ENCODE peak calls at places on chromosomes 2 and 18, in four cellular contexts. W is GM23338, T is BE2C, L is GM12865. Q is an unnamed sample.

GRCh38 chr2:240586919-240587800 is 626 bp downstream of the CAPN10 start:
- DNase-seq in W (peak), T (no peak), L (peak), Q (no peak)

GRCh38 chr2:71992036-71992435 is 155.6 kb downstream of the CYP26B1 start:
- DNase-seq in W (no peak), T (no peak), L (no peak), Q (no peak)

GRCh38 chr18:48680339-48680738 is 141.5 kb downstream of the CTIF start:
- DNase-seq in W (no peak), T (no peak), L (no peak), Q (no peak)

GRCh38 chr2:96835830-96836229 is 8.0 kb downstream of the ANKRD23 start:
- DNase-seq in W (no peak), T (no peak), L (no peak), Q (no peak)

GRCh38 chr2:120108049-120108448 is 95.2 kb downstream of the EPB41L5 start:
- DNase-seq in W (no peak), T (peak), L (no peak), Q (peak)

GRCh38 chr2:172753610-172754009 is 18.0 kb downstream of the RAPGEF4 start:
- DNase-seq in W (no peak), T (no peak), L (no peak), Q (no peak)

GRCh38 chr2:222751238-222751637 is 79.8 kb downstream of the MOGAT1 start:
- DNase-seq in W (no peak), T (no peak), L (peak), Q (no peak)

GRCh38 chr2:53087282-53087882 is 680.2 kb upstream of the CHAC2 start:
- DNase-seq in W (no peak), T (no peak), L (no peak), Q (peak)

GRCh38 chr18:62183578-62184195 is 3.2 kb downstream of the PIGN start:
- DNase-seq in W (peak), T (peak), L (peak), Q (peak)

GRCh38 chr2:128169497-128169896 is 78.5 kb downstream of the UGGT1 start:
- DNase-seq in W (no peak), T (no peak), L (no peak), Q (no peak)

GRCh38 chr18:43312891-43313290 is 35.6 kb upstream of the SYT4 start:
- DNase-seq in W (no peak), T (no peak), L (no peak), Q (no peak)

GRCh38 chr2:161556440-161556839 is 67.8 kb upstream of the SLC4A10 start:
- DNase-seq in W (no peak), T (no peak), L (no peak), Q (no peak)
- TF ChIP-seq CTCF in W (peak), T (no peak), L (no peak), Q (no peak)

DNA sequence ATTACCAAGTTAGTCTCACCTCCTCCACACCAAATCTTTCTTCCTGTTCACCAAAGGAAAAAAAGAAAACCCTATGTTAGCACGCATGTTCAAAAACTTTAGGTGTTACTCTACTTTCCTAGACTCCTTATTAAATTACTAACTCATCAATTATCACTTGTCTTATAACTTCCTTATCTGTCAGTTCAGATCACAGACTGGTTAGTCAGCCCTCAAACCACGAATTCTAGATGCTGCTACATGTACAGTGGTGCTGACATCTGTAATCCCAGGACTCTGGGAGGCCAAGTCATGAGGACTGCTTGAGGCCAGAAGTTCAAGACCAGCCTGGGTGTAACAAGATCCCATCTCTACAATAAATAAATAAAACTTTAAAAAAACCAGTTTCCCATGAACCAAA is 3.5 kb downstream of the YWHAQ start:
- DNase-seq in W (no peak), T (no peak), L (no peak), Q (no peak)
- H3K4me3 ChIP-seq in W (peak), T (no peak), L (no peak), Q (peak)

DNA sequence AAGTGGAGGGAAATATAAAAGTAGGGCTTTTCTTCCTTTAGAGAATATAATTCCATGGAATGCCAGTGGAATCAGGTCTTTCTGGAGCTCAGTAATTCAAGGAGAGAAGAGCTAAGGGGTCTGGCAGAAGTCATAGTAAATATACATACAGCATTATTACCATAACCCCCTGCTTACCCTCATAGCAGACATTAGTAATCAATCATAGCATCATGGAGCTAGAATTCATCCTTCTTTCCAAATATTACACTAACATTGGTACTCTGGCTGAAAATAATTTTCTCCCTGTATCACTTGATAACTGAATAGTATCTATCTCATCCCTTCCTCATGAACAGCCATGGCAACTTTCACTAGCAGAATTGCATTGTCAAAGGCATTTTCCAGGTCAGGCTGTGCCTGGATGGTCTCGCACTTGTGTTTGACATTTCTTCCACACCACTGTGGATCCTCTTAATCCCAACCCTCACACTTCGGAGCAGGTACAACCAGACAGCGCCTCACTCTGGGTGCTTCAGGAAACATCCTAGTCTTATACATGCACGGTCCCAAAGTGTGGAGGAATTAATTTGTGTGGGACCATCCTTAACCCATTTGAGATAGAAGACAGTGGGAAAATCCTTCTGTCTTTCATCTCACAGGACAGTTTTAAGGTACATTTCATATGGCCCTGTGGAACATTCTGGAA is 84.2 kb upstream of the SEC11C start:
- DNase-seq in W (peak), T (no peak), L (no peak), Q (no peak)
- TF ChIP-seq CTCF in W (peak), T (peak), L (no peak), Q (no peak)

DNA sequence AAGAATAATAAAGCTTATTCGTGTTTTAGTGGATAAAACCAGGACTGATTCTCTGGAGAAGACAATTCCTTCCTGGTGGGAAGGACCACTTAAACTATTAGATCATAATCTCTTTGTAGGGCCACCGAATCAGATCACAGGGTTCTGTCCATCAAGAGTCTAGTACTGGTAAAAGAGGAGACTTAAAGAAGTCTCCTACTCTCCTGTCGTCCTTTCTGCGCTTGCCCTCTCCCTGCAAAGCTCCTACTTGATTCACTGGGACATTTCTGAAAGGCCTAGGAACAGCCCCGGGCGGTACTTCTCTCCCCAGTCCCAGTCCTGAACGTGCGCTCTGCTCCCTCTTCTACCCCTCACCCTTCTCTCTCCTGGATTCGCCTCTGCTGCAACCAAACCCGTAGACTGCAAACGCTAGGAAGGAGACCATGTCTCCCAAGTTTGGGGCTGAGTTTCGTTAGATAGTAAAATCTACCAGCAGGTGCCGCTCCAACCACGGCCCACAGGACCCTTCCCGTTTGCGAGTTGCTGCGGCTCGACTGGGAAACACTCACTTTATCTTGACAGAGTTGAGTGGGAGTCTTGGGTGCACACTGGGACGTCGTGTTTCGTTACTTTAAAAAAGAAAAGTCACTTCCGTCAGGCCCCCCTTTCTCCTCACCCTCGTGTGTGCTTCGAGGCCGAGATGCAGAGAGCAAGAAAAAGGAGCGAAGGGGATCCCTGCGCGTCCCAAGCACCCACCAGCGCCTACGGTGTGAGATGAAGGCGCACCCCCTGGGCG is 952 bp downstream of the FIGLA start:
- DNase-seq in W (peak), T (peak), L (peak), Q (peak)
- H3K4me3 ChIP-seq in W (peak), T (no peak), L (no peak), Q (peak)

DNA sequence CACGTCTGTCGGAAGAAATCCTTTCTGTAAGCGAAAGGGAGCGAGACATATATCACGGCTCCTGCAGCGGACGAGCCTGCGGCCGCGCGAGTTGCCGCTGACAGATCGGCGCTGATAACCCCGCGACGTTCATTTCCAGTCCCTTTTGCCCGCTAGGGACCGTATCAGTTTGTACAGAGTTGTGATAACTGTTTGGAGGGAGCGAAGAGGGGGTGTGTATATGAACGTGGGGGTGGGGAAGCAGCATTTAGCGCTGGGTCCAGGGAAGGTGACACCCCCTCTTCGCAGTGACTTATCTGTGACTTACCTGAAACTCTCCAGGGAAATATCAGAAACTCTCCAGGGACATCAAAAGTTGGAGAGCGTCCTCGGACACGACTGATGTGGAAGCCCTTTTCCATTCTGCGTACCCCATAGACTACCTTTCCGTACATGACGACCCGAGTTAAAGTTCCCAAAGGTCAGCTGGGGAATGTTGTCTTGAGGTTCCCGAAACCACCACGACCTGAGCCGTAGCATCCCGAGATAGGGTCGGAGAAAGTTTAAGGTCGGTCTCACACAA is 948 bp upstream of the GATA6 start:
- DNase-seq in W (peak), T (no peak), L (no peak), Q (no peak)
- TF ChIP-seq CTCF in W (no peak), T (no peak), L (no peak), Q (no peak)

DNA sequence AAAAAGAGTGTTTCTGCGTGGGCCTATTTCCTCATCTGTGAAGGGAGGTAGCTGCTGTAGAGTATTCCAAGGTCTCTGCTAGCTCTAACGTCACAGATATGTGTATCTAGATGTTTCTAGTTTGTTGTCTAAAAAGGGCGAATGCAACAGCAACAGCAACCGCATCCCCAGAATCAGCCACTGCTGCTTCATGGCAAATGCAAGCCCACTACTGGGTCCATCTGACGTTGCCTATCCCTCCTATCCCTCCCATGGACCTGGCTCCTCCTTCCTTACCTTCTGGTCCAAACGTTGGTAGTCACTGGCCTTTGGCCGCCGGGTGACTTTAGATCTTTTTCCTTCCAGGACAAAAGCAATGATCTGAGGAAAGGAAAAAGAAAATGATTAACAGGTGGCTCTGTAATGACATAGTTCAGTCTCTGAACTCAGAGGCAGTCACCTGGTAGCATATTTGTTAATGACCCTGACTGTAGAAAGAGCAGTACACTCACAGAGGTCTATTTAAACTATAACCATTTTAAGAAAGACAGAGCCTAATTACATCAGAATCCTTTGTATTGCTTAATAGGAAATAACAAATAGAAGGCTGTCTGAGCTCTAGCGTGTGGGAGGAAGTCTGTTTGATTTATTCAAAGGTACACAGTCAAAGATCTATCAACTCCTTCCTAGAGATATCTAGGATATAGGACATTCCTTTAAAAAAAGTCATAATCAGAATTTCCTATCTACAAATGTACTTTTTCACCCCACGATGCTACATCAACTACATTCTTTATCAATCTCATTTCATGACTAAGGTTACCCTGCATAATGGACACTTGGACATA is 2.9 kb downstream of the TGOLN2 start:
- DNase-seq in W (no peak), T (no peak), L (no peak), Q (no peak)
- H3K4me3 ChIP-seq in W (peak), T (peak), L (peak), Q (peak)

DNA sequence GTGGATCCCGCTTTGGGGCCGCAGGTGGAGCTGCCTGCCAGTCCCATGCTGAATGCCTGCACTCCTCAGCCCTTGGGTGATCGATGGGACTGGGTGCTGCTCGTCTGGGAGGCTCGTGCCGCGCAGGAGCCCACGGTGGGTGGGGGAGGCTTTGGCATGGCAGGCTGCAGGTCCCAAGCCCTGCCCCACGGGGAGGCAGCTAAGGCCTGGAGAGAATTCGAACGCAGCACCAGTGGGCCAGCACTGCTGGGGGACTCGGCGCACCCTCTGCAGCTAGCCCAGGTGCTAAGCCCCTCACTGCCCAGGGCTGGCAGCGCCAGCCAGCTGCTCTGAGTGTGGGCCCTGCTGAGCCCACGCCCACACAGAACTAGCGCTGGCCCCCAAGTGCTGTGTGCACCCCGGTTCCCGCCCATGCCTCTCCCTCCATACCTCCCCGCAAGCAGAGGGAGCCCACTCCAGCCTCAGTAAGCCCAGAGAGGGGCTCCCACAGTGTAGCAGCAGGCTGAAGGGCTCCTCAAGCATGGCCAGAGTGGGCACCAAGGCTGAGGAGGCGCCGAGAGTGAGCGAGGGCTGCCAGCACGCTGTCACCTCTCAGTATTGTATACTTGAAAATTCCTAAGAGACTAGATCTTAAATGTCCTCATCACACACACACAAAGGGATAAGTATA is 1654.2 kb upstream of the SLC39A10 start:
- DNase-seq in W (no peak), T (no peak), L (no peak), Q (no peak)
- TF ChIP-seq CTCF in W (no peak), T (no peak), L (no peak), Q (no peak)

GRCh38 chr2:6109801-6110200 is 417.6 kb downstream of the SOX11 start:
- DNase-seq in W (no peak), T (no peak), L (no peak), Q (no peak)

GRCh38 chr2:6111676-6112294 is 419.6 kb downstream of the SOX11 start:
- DNase-seq in W (no peak), T (no peak), L (no peak), Q (no peak)

GRCh38 chr2:6113796-6114195 is 421.6 kb downstream of the SOX11 start:
- DNase-seq in W (no peak), T (no peak), L (no peak), Q (no peak)
- H3K4me3 ChIP-seq in W (no peak), T (no peak), L (no peak), Q (no peak)

DNA sequence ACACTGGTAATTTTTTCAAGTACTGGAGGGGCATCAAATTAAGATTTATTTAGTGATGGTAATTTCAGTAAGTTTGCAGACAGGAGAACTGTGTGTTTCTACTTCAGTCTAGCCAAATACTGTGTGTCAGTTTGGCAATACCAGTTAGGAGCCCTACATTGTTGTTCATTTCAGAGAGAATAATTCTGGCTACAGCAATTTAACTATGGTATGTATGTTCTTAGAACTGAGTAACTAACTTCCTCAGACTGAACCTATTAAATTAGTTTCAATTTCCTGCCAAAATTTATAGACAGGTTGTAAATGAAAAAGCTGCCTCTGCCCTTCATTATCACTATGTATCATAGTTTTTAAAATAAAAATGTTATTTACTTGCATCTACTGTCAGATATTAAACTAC is 332.4 kb downstream of the PARD3B start:
- DNase-seq in W (no peak), T (no peak), L (no peak), Q (no peak)
- TF ChIP-seq CTCF in W (no peak), T (no peak), L (no peak), Q (no peak)

Q was measured in astrocyte of the cerebellum.